ENCODE peak calls at places on chromosomes 12 and 14, in five cellular contexts. One of them, this sample, is unnamed.

GRCh38 chr12:120225200-120225558 is 24.3 kb upstream of the RPLP0 start:
- DNase-seq in stimulated activated CD8-positive, alpha-beta memory T cell treated with anti-CD3 and anti-CD28 coated beads, Interleukin-4, amount 100 ng/mL, for 48 hours: no peak
- DNase-seq in activated T-helper 1 cell treated with anti-CD3 and anti-CD28 coated beads, Interleukin-2, amount 50 U/mL, for 16 hours: no peak
- DNase-seq in activated CD8-positive, alpha-beta memory T cell treated with anti-CD3 and anti-CD28 coated beads for 1 hour: no peak
- DNase-seq in NCI-H1417: peak
- DNase-seq in this sample: no peak

GRCh38 chr14:49218436-49219092 is 367.6 kb downstream of the RPS29 start:
- DNase-seq in stimulated activated CD8-positive, alpha-beta memory T cell treated with anti-CD3 and anti-CD28 coated beads, Interleukin-4, amount 100 ng/mL, for 48 hours: no peak
- DNase-seq in activated T-helper 1 cell treated with anti-CD3 and anti-CD28 coated beads, Interleukin-2, amount 50 U/mL, for 16 hours: no peak
- DNase-seq in activated CD8-positive, alpha-beta memory T cell treated with anti-CD3 and anti-CD28 coated beads for 1 hour: no peak
- DNase-seq in NCI-H1417: peak
- DNase-seq in this sample: peak

GRCh38 chr12:27711312-27711682 is 665 bp downstream of the MRPS35 start:
- DNase-seq in stimulated activated CD8-positive, alpha-beta memory T cell treated with anti-CD3 and anti-CD28 coated beads, Interleukin-4, amount 100 ng/mL, for 48 hours: no peak
- DNase-seq in activated T-helper 1 cell treated with anti-CD3 and anti-CD28 coated beads, Interleukin-2, amount 50 U/mL, for 16 hours: no peak
- DNase-seq in activated CD8-positive, alpha-beta memory T cell treated with anti-CD3 and anti-CD28 coated beads for 1 hour: no peak
- DNase-seq in NCI-H1417: peak
- DNase-seq in this sample: no peak

GRCh38 chr12:104219908-104220404 is 4.4 kb downstream of the TXNRD1 start:
- DNase-seq in stimulated activated CD8-positive, alpha-beta memory T cell treated with anti-CD3 and anti-CD28 coated beads, Interleukin-4, amount 100 ng/mL, for 48 hours: peak
- DNase-seq in activated T-helper 1 cell treated with anti-CD3 and anti-CD28 coated beads, Interleukin-2, amount 50 U/mL, for 16 hours: peak
- DNase-seq in activated CD8-positive, alpha-beta memory T cell treated with anti-CD3 and anti-CD28 coated beads for 1 hour: no peak
- DNase-seq in NCI-H1417: peak
- DNase-seq in this sample: peak

GRCh38 chr14:69501362-69501964 is 16.9 kb downstream of the PLEKHD1 start:
- DNase-seq in stimulated activated CD8-positive, alpha-beta memory T cell treated with anti-CD3 and anti-CD28 coated beads, Interleukin-4, amount 100 ng/mL, for 48 hours: no peak
- DNase-seq in activated T-helper 1 cell treated with anti-CD3 and anti-CD28 coated beads, Interleukin-2, amount 50 U/mL, for 16 hours: no peak
- DNase-seq in activated CD8-positive, alpha-beta memory T cell treated with anti-CD3 and anti-CD28 coated beads for 1 hour: no peak
- DNase-seq in NCI-H1417: no peak
- DNase-seq in this sample: peak

GRCh38 chr12:107368586-107368985 is 275.2 kb upstream of the CRY1 start:
- DNase-seq in stimulated activated CD8-positive, alpha-beta memory T cell treated with anti-CD3 and anti-CD28 coated beads, Interleukin-4, amount 100 ng/mL, for 48 hours: peak
- DNase-seq in activated T-helper 1 cell treated with anti-CD3 and anti-CD28 coated beads, Interleukin-2, amount 50 U/mL, for 16 hours: no peak
- DNase-seq in activated CD8-positive, alpha-beta memory T cell treated with anti-CD3 and anti-CD28 coated beads for 1 hour: no peak
- DNase-seq in NCI-H1417: no peak
- DNase-seq in this sample: no peak

GRCh38 chr12:113247123-113248045 is 26.1 kb downstream of the TPCN1 start:
- DNase-seq in stimulated activated CD8-positive, alpha-beta memory T cell treated with anti-CD3 and anti-CD28 coated beads, Interleukin-4, amount 100 ng/mL, for 48 hours: no peak
- DNase-seq in activated T-helper 1 cell treated with anti-CD3 and anti-CD28 coated beads, Interleukin-2, amount 50 U/mL, for 16 hours: no peak
- DNase-seq in activated CD8-positive, alpha-beta memory T cell treated with anti-CD3 and anti-CD28 coated beads for 1 hour: no peak
- DNase-seq in NCI-H1417: no peak
- DNase-seq in this sample: no peak

GRCh38 chr12:6392499-6392898 is 8.5 kb downstream of the LTBR start:
- DNase-seq in stimulated activated CD8-positive, alpha-beta memory T cell treated with anti-CD3 and anti-CD28 coated beads, Interleukin-4, amount 100 ng/mL, for 48 hours: no peak
- DNase-seq in activated T-helper 1 cell treated with anti-CD3 and anti-CD28 coated beads, Interleukin-2, amount 50 U/mL, for 16 hours: no peak
- DNase-seq in activated CD8-positive, alpha-beta memory T cell treated with anti-CD3 and anti-CD28 coated beads for 1 hour: no peak
- DNase-seq in NCI-H1417: peak
- DNase-seq in this sample: no peak

This sample was measured in NCI-H2081.